ENCODE peak calls at places on chromosomes 4 and X, in four cellular contexts. H, X, Z and R are unnamed samples.

GRCh38 chr4:104967034-104967401 is 179.7 kb upstream of the TET2 start:
- DNase-seq in H (no peak), X (no peak), Z (no peak), R (no peak)

GRCh38 chr4:115424852-115425251 is 311.4 kb upstream of the NDST4 start:
- DNase-seq in H (no peak), X (no peak), Z (no peak), R (no peak)

GRCh38 chr4:57148831-57149230 is 38.6 kb upstream of the IGFBP7 start:
- DNase-seq in H (no peak), X (peak; percentile 57), Z (no peak), R (peak; percentile 73)

GRCh38 chr4:107050525-107051135 is 14.5 kb upstream of the DKK2 start:
- DNase-seq in H (no peak), X (no peak), Z (no peak), R (no peak)

GRCh38 chrX:4708970-4709760 is 995.7 kb upstream of the PRKX start:
- DNase-seq in H (no peak), X (no peak), Z (no peak), R (no peak)

GRCh38 chrX:1390621-1391369 is 1.1 kb downstream of the SLC25A6 start:
- DNase-seq in H (peak; percentile 47), X (no peak), Z (no peak), R (no peak)

GRCh38 chr4:108466936-108467902 is 153.2 kb upstream of the RPL34 start:
- DNase-seq in H (no peak), X (peak; percentile 38), Z (peak; percentile 73), R (peak; percentile 27)

GRCh38 chrX:27715610-27716009 is 92.2 kb upstream of the MAGEB10 start:
- DNase-seq in H (no peak), X (no peak), Z (no peak), R (no peak)

GRCh38 chr4:78313754-78314120 is 237.8 kb upstream of the ANXA3 start:
- DNase-seq in H (no peak), X (no peak), Z (no peak), R (no peak)

GRCh38 chr4:4461850-4462249 is 74.9 kb downstream of the NSG1 start:
- DNase-seq in H (no peak), X (no peak), Z (no peak), R (no peak)

GRCh38 chr4:156538210-156538609 is 433.4 kb downstream of the PDGFC start:
- DNase-seq in H (no peak), X (no peak), Z (no peak), R (no peak)

GRCh38 chrX:68710870-68711576 is 63.6 kb downstream of the STARD8 start:
- DNase-seq in H (no peak), X (no peak), Z (no peak), R (no peak)

GRCh38 chr4:173371292-173372192 is 788 bp downstream of the SAP30 start:
- DNase-seq in H (peak; percentile 75), X (no peak), Z (peak; percentile 34), R (no peak)

GRCh38 chr4:116180056-116180690 is 905.2 kb downstream of the TRAM1L1 start:
- DNase-seq in H (no peak), X (no peak), Z (no peak), R (no peak)

GRCh38 chr4:10353110-10353509 is 104.1 kb downstream of the ZNF518B start:
- DNase-seq in H (no peak), X (no peak), Z (no peak), R (no peak)

GRCh38 chr4:65825121-65825520 is 154.8 kb upstream of the EPHA5 start:
- DNase-seq in H (no peak), X (no peak), Z (no peak), R (no peak)

GRCh38 chr4:126182801-126183200 is 868.0 kb downstream of the FAT4 start:
- DNase-seq in H (no peak), X (no peak), Z (peak; percentile 3), R (no peak)

DNA sequence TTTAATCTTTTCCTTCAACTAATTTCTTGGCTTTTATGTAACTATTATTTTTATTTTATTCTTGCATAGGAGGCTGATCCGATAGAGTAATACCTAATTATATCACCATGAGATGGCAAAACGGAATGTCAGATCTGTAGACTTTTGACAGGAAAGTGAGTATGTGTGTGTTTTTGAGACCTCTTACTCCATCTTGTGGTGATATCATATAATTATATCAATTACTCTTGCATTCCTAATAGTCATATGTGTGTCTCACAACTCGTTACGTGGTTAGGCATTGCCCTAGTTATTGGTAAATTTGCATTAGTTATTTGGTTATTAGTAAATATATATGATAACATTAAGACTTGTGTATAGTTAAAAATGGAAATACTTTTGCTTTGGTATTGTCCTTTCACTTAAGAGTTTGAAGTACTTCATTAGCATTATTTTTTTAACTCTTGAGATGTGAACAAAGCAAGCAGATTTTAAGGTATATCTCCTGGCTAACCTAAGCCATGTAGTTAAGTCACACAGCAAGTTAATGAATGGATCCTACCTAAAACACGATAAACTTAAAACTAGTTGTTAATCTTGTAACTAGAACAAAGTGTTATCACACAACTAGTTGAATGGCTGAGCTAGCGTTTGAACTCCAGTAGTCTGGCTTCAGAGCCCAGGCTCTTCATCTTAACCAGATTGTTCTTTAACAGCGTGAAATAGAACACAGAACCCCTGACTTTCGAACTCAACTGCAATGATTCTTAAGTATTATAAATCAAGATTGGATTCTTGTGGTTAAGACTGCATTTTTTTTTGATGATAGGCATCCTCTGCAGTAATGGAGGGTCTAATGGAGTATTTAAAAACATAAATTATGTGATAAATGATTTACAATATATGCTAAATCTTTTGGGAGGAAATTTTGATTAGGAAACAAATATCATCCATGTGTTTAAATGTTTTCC is 67.1 kb downstream of the PGRMC2 start:
- DNase-seq in H (no peak), X (no peak), Z (peak; percentile 21), R (no peak)
- TF ChIP-seq CTCF in H (peak; percentile 26), X (no peak), Z (peak; percentile 41), R (peak; percentile 41)

GRCh38 chr4:55438314-55438713 is 42.6 kb downstream of the TMEM165 start:
- DNase-seq in H (no peak), X (no peak), Z (no peak), R (no peak)
- H3K4me3 ChIP-seq in H (no peak overlapping the region), X (no peak overlapping the region), Z (no peak overlapping the region), R (no peak overlapping the region)

DNA sequence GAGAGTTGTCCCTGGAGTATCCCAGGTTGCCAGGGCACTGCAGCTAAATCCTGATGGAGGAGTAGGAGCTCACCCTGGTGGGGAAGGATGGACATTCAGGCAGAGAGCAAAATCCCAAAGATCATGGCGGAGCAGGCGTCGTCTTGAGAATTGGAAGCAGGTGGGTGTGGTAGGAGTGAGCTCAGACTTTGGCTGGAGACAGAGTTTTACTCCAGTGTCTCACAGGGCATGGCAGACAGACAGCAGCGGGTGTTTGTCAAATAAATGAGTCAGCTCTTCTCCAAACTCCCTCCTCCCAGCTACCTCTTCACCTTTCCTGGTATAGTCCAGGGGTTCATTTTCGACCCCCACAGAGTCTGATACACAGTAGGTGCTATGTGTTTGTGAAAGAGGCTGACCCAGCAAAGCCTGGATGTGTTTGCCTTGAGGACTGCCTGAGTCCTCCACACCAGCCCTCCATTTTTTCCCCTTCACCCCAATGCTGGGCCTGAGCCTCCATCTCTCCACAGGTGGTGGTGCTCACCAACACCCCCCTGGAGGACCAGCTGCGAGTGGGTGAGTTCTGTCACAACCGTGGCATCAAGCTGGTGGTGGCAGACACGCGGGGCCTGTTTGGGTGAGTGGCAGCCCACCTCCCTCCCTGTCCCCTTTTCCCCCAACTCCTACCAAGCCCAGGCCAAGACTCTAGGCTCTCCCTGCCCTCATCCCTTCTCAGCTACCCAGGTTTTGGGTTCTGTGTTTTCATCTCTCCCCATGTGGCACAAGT is 6.9 kb downstream of the UBA1 start:
- DNase-seq in H (no peak), X (no peak), Z (no peak), R (no peak)
- TF ChIP-seq CTCF in H (no peak), X (no peak), Z (peak; percentile 10), R (peak; percentile 18)

GRCh38 chr4:152556283-152556682 is 20.4 kb upstream of the FBXW7 start:
- DNase-seq in H (no peak), X (no peak), Z (no peak), R (no peak)
- H3K4me3 ChIP-seq in H (no peak overlapping the region), X (no peak overlapping the region), Z (no peak overlapping the region), R (no peak overlapping the region)

GRCh38 chrX:134426285-134426684 is 33.7 kb upstream of the HPRT1 start:
- DNase-seq in H (no peak), X (no peak), Z (no peak), R (no peak)

GRCh38 chrX:134418317-134419113 is 41.5 kb upstream of the HPRT1 start:
- DNase-seq in H (no peak), X (no peak), Z (no peak), R (no peak)

GRCh38 chrX:134419784-134420183 is 40.2 kb upstream of the HPRT1 start:
- DNase-seq in H (no peak), X (no peak), Z (no peak), R (no peak)

GRCh38 chrX:134423606-134424005 is 36.4 kb upstream of the HPRT1 start:
- DNase-seq in H (no peak), X (no peak), Z (no peak), R (no peak)
- TF ChIP-seq CTCF in H (no peak), X (peak; percentile 26), Z (peak; percentile 45), R (peak; percentile 44)

DNA sequence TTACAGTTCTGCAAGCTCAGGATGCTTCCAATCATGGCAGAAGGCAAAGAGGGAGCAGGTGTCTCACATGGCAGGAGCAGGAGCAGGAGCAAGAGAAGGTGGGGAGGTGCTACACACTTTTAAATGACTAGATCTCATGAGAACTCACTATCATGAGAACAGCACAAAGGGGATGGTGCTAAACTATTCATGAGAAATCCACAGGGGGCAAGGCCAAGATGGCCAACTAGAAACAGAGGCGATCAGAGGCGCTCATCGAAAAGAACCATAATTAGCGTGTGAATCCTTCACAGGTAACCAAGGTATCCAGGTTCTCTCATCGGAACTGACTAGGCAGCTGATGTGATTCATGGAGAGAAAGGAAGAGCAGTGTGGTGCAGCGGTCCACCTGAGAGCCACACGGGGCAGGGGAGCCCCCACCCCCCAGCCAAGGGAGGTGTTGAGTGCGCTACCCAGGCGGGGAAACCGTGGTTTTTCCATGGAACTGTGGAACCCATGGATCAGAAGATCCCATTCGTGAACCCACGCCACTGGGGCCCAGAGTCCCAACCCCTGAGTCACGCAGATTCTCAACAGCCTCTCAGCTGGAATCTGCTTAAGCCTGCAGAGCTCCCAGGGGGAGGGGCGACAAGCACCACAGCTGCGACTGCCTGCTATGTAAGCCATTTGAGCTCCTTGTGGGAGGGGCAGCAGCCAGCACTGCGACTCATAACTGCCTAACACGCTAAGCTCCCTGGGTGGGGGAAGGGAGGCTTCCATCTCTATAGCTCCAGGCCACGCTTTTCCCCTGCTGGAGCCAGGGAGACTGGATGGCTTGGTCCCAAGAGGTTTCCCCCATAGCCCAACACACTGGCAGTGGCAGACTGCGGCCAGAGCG is 46.7 kb downstream of the FGF16 start:
- DNase-seq in H (no peak), X (peak; percentile 28), Z (peak; percentile 67), R (no peak)
- H3K4me3 ChIP-seq in H (no peak overlapping the region), X (no peak overlapping the region), Z (no peak overlapping the region), R (no peak overlapping the region)

GRCh38 chr4:21467551-21467950 is 481.0 kb downstream of the KCNIP4 start:
- DNase-seq in H (no peak), X (no peak), Z (no peak), R (no peak)

GRCh38 chr4:21474195-21474594 is 474.4 kb downstream of the KCNIP4 start:
- DNase-seq in H (no peak), X (no peak), Z (no peak), R (no peak)

GRCh38 chr4:21470531-21470930 is 478.0 kb downstream of the KCNIP4 start:
- DNase-seq in H (no peak), X (no peak), Z (no peak), R (no peak)

GRCh38 chr4:21469438-21470032 is 479.0 kb downstream of the KCNIP4 start:
- DNase-seq in H (no peak), X (no peak), Z (no peak), R (no peak)
- TF ChIP-seq CTCF in H (peak; percentile 44), X (peak; percentile 7), Z (peak; percentile 23), R (peak; percentile 78)

GRCh38 chrX:153609917-153610833 is 11.2 kb upstream of the CCNQ start:
- DNase-seq in H (peak; percentile 75), X (no peak), Z (peak; percentile 18), R (no peak)
- H3K4me3 ChIP-seq in H (peak overlapping the region; percentile 48), X (peak overlapping the region; percentile 47), Z (peak overlapping the region; percentile 45), R (peak overlapping the region; percentile 21)

GRCh38 chr4:119785963-119786362 is 157.4 kb upstream of the PDE5A start:
- DNase-seq in H (no peak), X (no peak), Z (no peak), R (no peak)
- TF ChIP-seq CTCF in H (peak; percentile 44), X (peak; percentile 16), Z (peak; percentile 29), R (peak; percentile 56)